ENCODE peak calls at places on chromosomes 12 and 14, in seven cellular contexts. Y is GM10248, A is M059J, S is OCI-LY7, X is iris pigment epithelial cell, V is kidney glomerular epithelial cell, E is tibial nerve. F is an unnamed sample.
A peak's percentile ranks its signal among the peaks of the same experiment; 100 is the strongest.

GRCh38 chr14:75440733-75441474 is 13.1 kb downstream of the JDP2 start:
- DNase-seq in Y (no peak), A (no peak), S (peak; percentile 51), X (peak; percentile 94), V (no peak), E (peak; percentile 57), F (peak; percentile 89)

GRCh38 chr12:15205341-15206010 is 15.7 kb downstream of the RERG start:
- DNase-seq in Y (no peak), A (no peak), S (no peak), X (no peak), V (no peak), E (no peak), F (peak; percentile 54)

GRCh38 chr12:12716151-12716844 is 870 bp upstream of the CDKN1B start:
- DNase-seq in Y (peak; percentile 13), A (peak; percentile 53), S (no peak), X (peak; percentile 35), V (no peak), E (no peak), F (peak; percentile 50)

GRCh38 chr12:11765817-11766794 is 116.6 kb downstream of the ETV6 start:
- DNase-seq in Y (peak; percentile 64), A (peak; percentile 44), S (no peak), X (peak; percentile 80), V (no peak), E (no peak), F (peak; percentile 70)

GRCh38 chr14:34199585-34199984 is 248.7 kb upstream of the EGLN3 start:
- DNase-seq in Y (no peak), A (peak; percentile 47), S (no peak), X (peak; percentile 93), V (no peak), E (no peak), F (peak; percentile 6)

GRCh38 chr12:94618995-94619695 is 31.2 kb downstream of the TMCC3 start:
- DNase-seq in Y (no peak), A (peak; percentile 91), S (no peak), X (peak; percentile 94), V (peak; percentile 87), E (no peak), F (peak; percentile 57)

GRCh38 chr14:93200553-93200952 is 6.3 kb downstream of the GON7 start:
- DNase-seq in Y (no peak), A (no peak), S (no peak), X (no peak), V (no peak), E (no peak), F (no peak)

GRCh38 chr14:51869426-51870113 is 9.2 kb downstream of the GNG2 start:
- DNase-seq in Y (no peak), A (no peak), S (no peak), X (no peak), V (no peak), E (no peak), F (no peak)

GRCh38 chr12:116280590-116281290 is 3.2 kb upstream of the MED13L start:
- DNase-seq in Y (no peak), A (no peak), S (no peak), X (no peak), V (no peak), E (no peak), F (no peak)

GRCh38 chr12:106590601-106591000 is 7.8 kb downstream of the RFX4 start:
- DNase-seq in Y (no peak), A (no peak), S (no peak), X (no peak), V (no peak), E (no peak), F (no peak)

GRCh38 chr12:7090222-7090998 is 1.8 kb downstream of the C1R start:
- DNase-seq in Y (no peak), A (no peak), S (no peak), X (peak; percentile 21), V (no peak), E (no peak), F (peak; percentile 22)

GRCh38 chr14:51774209-51774608 is 86.2 kb upstream of the GNG2 start:
- DNase-seq in Y (no peak), A (no peak), S (no peak), X (no peak), V (no peak), E (no peak), F (no peak)

GRCh38 chr14:75418779-75419768 is 8.7 kb upstream of the JDP2 start:
- DNase-seq in Y (peak; percentile 82), A (no peak), S (peak; percentile 74), X (peak; percentile 34), V (no peak), E (no peak), F (no peak)

GRCh38 chr12:107349008-107349747 is 255.8 kb upstream of the CRY1 start:
- DNase-seq in Y (no peak), A (peak; percentile 95), S (no peak), X (peak; percentile 75), V (peak; percentile 98), E (peak; percentile 34), F (peak; percentile 53)

GRCh38 chr12:33156042-33156441 is 259.5 kb upstream of the PKP2 start:
- DNase-seq in Y (no peak), A (no peak), S (no peak), X (no peak), V (no peak), E (no peak), F (no peak)

GRCh38 chr12:27340971-27341370 is 8.3 kb downstream of the BMAL2 start:
- DNase-seq in Y (no peak), A (peak; percentile 58), S (no peak), X (no peak), V (no peak), E (no peak), F (no peak)

GRCh38 chr14:68724914-68725313 is 68.0 kb downstream of the ZFP36L1 start:
- DNase-seq in Y (no peak), A (no peak), S (no peak), X (no peak), V (no peak), E (no peak), F (no peak)

GRCh38 chr12:30010071-30011052 is 226.6 kb upstream of the TMTC1 start:
- DNase-seq in Y (no peak), A (peak; percentile 20), S (no peak), X (no peak), V (peak; percentile 64), E (no peak), F (no peak)

GRCh38 chr12:122843472-122843871 is 8.2 kb downstream of the HIP1R start:
- DNase-seq in Y (no peak), A (no peak), S (no peak), X (no peak), V (no peak), E (no peak), F (no peak)

GRCh38 chr12:15001733-15002471 is 29.1 kb downstream of the PDE6H start:
- DNase-seq in Y (no peak), A (peak; percentile 10), S (no peak), X (peak; percentile 52), V (no peak), E (no peak), F (peak; percentile 73)

GRCh38 chr14:74978416-74978947 is 23.1 kb upstream of the PGF start:
- DNase-seq in Y (no peak), A (peak; percentile 91), S (no peak), X (no peak), V (no peak), E (no peak), F (no peak)

GRCh38 chr14:24806061-24806678 is 172.2 kb upstream of the GZMB start:
- DNase-seq in Y (peak; percentile 43), A (peak; percentile 12), S (peak; percentile 1), X (peak; percentile 41), V (peak; percentile 53), E (peak; percentile 38), F (peak; percentile 65)

GRCh38 chr12:6927379-6927991 is at the start of gene ATN1:
- DNase-seq in Y (peak; percentile 71), A (peak; percentile 77), S (no peak), X (peak; percentile 73), V (peak; percentile 38), E (peak; percentile 66), F (peak; percentile 75)

GRCh38 chr12:55258288-55258687 is 13.9 kb downstream of the OR6C74 start:
- DNase-seq in Y (no peak), A (no peak), S (no peak), X (no peak), V (no peak), E (no peak), F (no peak)

GRCh38 chr12:67651380-67651695 is 2.8 kb downstream of the DYRK2 start:
- DNase-seq in Y (peak; percentile 37), A (peak; percentile 55), S (peak; percentile 64), X (peak; percentile 39), V (peak; percentile 59), E (no peak), F (peak; percentile 62)

GRCh38 chr12:94186461-94187237 is 38.3 kb downstream of the PLXNC1 start:
- DNase-seq in Y (no peak), A (peak; percentile 62), S (no peak), X (peak; percentile 75), V (no peak), E (peak; percentile 56), F (peak; percentile 35)

GRCh38 chr14:77094672-77095284 is 3.3 kb upstream of the CIPC start:
- DNase-seq in Y (peak; percentile 56), A (peak; percentile 73), S (peak; percentile 79), X (peak; percentile 78), V (peak; percentile 41), E (peak; percentile 74), F (peak; percentile 88)

GRCh38 chr12:90008277-90008676 is 299.6 kb upstream of the ATP2B1 start:
- DNase-seq in Y (no peak), A (no peak), S (no peak), X (no peak), V (no peak), E (no peak), F (no peak)

GRCh38 chr12:57190037-57190436 is 26.6 kb upstream of the NXPH4 start:
- DNase-seq in Y (no peak), A (peak; percentile 39), S (no peak), X (peak; percentile 33), V (no peak), E (no peak), F (peak; percentile 65)

GRCh38 chr14:68278568-68279436 is 459.2 kb downstream of the RAD51B start:
- DNase-seq in Y (no peak), A (peak; percentile 85), S (no peak), X (peak; percentile 66), V (peak; percentile 85), E (no peak), F (peak; percentile 54)

GRCh38 chr14:55781046-55781445 is 201.0 kb downstream of the KTN1 start:
- DNase-seq in Y (no peak), A (no peak), S (no peak), X (peak; percentile 39), V (no peak), E (no peak), F (peak; percentile 59)